ENCODE peak calls at places on chromosome 12, in five cellular contexts. P, B, A, V and X are unnamed samples.
A peak's percentile ranks its signal among the peaks of the same experiment; 100 is the strongest.

GRCh38 chr12:77894548-77894947 is 63.9 kb downstream of the NAV3 start:
- DNase-seq in P (no peak), V (no peak), A (no peak), B (no peak), X (no peak)

GRCh38 chr12:110546339-110546738 is 36.8 kb downstream of the PPTC7 start:
- DNase-seq in P (no peak), V (no peak), B (no peak), A (no peak), X (peak; percentile 72)

GRCh38 chr12:121376754-121377697 is 22.9 kb upstream of the RNF34 start:
- DNase-seq in P (no peak), B (no peak), A (no peak), V (no peak), X (no peak)

GRCh38 chr12:110304061-110304551 is 23.1 kb downstream of the ATP2A2 start:
- DNase-seq in P (no peak), A (no peak), B (no peak), V (no peak), X (no peak)

GRCh38 chr12:4450551-4451112 is 5.0 kb upstream of the FGF6 start:
- DNase-seq in A (no peak), P (peak; percentile 34), V (peak; percentile 31), B (no peak), X (peak; percentile 46)

GRCh38 chr12:6424848-6425247 is 19.9 kb upstream of the CD27 start:
- DNase-seq in A (no peak), P (no peak), V (no peak), B (no peak), X (no peak)

GRCh38 chr12:42326466-42327226 is 679 bp downstream of the PPHLN1 start:
- DNase-seq in V (no peak), B (no peak), P (peak; percentile 12), A (peak; percentile 9), X (peak; percentile 77)

GRCh38 chr12:4421590-4422031 is 24.0 kb downstream of the FGF6 start:
- DNase-seq in V (no peak), A (no peak), B (no peak), P (peak; percentile 80), X (peak; percentile 88)

GRCh38 chr12:49636979-49637378 is 13.6 kb downstream of the PRPF40B start:
- DNase-seq in B (peak; percentile 46), A (peak; percentile 52), V (peak; percentile 63), P (peak; percentile 67), X (peak; percentile 97)

GRCh38 chr12:19312637-19313036 is 126.7 kb upstream of the AEBP2 start:
- DNase-seq in P (no peak), A (no peak), B (no peak), V (no peak), X (no peak)

GRCh38 chr12:116892318-116892717 is 11.1 kb upstream of the HRK start:
- DNase-seq in P (no peak), A (no peak), V (no peak), B (no peak), X (no peak)

GRCh38 chr12:49276304-49277290 is 11.7 kb downstream of the TUBA1C start:
- DNase-seq in P (no peak), A (no peak), V (no peak), B (no peak), X (no peak)

GRCh38 chr12:124386059-124386458 is 91.2 kb downstream of the RFLNA start:
- DNase-seq in A (no peak), P (no peak), V (peak; percentile 85), B (no peak), X (peak; percentile 83)

DNA sequence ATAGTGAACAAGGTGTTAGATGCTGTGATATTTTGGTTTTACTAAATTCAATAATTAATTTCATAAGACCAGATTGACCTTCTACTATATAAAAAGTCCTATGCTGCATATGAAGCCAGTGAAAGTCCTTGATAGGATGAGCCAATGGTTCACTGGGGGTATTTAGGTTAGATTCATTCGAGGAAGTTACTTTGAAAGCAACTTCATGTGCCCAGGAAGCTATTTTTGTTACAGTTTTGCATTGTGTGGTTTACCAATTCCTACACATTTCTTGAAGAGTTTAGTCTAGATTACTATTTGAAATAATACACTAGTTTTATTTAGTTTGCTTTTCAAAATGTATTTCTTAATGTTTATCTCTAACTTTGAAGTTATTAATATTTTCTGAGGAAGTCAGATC is 58.5 kb upstream of the RMST start:
- DNase-seq in A (no peak), B (no peak), V (no peak), P (no peak), X (no peak)
- H3K4me3 ChIP-seq in A (no peak overlapping the region), B (no peak overlapping the region), V (no peak overlapping the region), P (no peak overlapping the region), X (no peak overlapping the region)

DNA sequence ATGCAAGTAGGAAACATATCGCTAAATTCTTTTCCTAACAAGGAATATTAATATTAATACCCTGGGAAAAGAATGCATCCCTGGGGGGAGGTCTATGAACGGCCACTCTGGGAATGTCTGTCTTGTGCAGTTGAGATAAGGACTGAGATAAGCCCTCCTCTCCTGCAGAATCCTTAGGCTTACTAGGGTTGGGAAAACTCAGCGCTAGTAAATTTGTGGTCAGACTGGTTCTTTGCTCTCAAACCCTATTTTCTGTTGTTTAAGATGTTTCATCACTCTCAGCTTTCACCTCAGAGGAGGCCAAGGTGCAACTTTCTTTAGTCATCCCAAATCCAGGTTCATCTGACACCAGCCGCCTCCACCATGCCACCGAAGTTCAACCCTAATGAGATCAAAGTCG is 11.2 kb upstream of the RESF1 start:
- DNase-seq in B (no peak), P (no peak), V (no peak), A (no peak), X (no peak)
- H3K9me3 ChIP-seq in B (no peaks in the 10 kb centered on the region), P (no peaks in the 10 kb centered on the region), V (peaks cover 10% of the 10 kb centered on the region), A (peaks cover 7% of the 10 kb centered on the region), X (no peaks in the 10 kb centered on the region)

DNA sequence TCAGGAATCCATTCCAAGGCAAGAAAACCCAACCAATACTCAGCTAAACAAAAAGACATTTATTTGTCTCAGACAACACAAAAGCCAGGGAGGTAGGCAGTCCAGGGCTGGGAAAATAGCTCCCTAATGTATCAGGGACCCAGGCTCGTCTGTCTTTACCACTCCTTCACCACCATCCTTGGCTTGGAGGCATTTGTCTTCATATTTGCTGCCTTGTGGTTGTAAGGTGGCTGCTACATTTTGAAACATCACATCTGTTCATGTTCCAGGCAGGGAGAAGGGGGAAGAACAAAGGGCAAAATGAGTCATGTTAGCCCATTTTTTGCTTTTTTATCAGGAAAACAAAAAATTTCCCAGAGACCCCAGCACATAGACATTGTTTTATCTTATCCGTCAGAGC is 44.8 kb upstream of the PCED1B start:
- DNase-seq in B (no peak), V (no peak), A (no peak), P (no peak), X (no peak)
- H3K4me3 ChIP-seq in B (no peak overlapping the region), V (no peak overlapping the region), A (no peak overlapping the region), P (no peak overlapping the region), X (no peak overlapping the region)

GRCh38 chr12:83462419-83462818 is 775.7 kb downstream of the TMTC2 start:
- DNase-seq in B (no peak), P (no peak), V (no peak), A (no peak), X (no peak)

GRCh38 chr12:83470749-83471148 is 784.0 kb downstream of the TMTC2 start:
- DNase-seq in A (no peak), V (no peak), B (no peak), P (no peak), X (no peak)

GRCh38 chr12:83468988-83469908 is 782.5 kb downstream of the TMTC2 start:
- DNase-seq in V (no peak), P (no peak), B (no peak), A (no peak), X (no peak)

GRCh38 chr12:83461326-83461985 is 774.8 kb downstream of the TMTC2 start:
- DNase-seq in P (no peak), B (no peak), A (no peak), V (no peak), X (no peak)

DNA sequence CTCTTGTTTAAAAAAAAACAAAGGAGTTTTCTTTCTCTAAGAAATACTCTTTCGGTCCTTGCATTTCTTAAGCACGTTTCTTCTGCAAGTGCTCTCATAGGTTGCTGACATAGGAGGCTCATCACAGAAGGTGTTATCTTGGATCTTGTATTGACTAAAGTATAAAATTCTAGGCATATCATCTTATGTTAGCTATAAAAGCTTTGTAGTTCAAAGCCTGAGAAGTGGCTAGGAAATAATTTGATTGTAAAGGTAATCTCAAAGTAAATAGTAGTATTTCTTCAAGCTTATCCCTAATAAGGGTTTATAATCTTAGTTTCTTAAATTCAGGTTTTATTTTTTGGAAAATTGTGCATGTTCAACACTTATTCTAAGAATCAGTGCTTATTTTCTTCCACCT is 778.9 kb downstream of the TMTC2 start:
- DNase-seq in V (no peak), P (no peak), B (no peak), A (no peak), X (no peak)
- H3K9me3 ChIP-seq in V (no peaks in the 10 kb centered on the region), P (no peaks in the 10 kb centered on the region), B (no peaks in the 10 kb centered on the region), A (no peaks in the 10 kb centered on the region), X (no peaks in the 10 kb centered on the region)

DNA sequence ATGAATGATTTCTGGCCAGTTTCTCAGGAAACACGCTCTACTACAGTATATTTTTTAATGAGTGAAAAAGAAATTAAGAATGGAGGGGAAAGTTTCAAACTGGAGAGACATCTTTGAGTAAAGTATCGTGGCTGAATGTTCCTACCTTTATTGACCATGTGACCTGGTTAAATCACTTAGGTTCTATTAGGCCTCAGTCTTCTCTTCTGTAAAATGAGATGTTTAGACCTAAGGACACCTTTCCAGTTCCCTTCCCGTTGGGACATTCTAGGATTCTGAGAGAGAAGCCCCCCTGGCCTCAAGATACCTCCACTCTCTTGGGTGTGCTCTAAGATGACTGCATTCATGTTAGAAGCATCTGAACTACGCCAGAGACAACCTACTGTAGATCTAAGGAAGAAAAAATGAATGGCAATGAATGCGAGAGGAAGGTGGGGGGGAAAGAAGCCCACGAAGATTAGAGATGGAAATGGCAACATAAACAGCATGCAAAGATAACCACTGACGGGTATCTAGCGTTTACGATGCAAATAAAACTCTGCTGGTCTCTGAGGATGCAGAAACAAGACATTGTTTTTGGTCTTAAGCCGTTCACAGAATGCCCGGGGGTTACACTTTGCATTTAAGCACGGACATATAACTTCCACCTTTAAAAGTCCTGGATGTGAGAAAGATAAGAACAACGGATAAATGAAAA is 632 bp upstream of the CPSF6 start:
- DNase-seq in A (no peak), P (no peak), B (no peak), V (no peak), X (no peak)
- H3K4me3 ChIP-seq in A (peak overlapping the region; percentile 100), P (peak overlapping the region; percentile 86), B (peak overlapping the region; percentile 82), V (peak overlapping the region; percentile 99), X (peak overlapping the region; percentile 92)

GRCh38 chr12:132966676-132967415 is 10.7 kb upstream of the ZNF605 start:
- DNase-seq in V (no peak), B (no peak), P (no peak), A (no peak), X (no peak)

GRCh38 chr12:132967736-132968135 is 11.6 kb upstream of the ZNF605 start:
- DNase-seq in A (no peak), P (no peak), B (no peak), V (no peak), X (peak; percentile 14)

DNA sequence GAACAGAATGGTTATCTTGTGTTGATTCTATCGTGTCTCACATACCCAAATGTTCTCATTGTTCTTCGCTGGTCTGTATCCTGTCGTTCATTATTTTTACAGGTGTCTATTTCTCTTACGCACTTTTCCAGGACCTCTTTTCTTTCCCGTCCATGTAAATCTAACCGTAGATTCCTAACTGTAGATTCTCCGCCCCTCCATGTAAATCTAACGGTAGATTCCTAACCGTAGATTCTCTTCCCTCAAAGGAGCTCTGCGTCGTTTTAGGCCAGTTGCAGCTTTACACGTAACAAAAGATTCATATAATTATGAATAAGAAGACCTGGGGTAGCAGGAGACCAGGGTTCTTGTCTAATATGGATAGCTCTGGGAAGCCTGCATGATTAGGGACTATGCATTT is 9.7 kb upstream of the ZNF605 start:
- DNase-seq in P (no peak), A (no peak), V (no peak), B (no peak), X (no peak)
- H3K9me3 ChIP-seq in P (no peaks in the 10 kb centered on the region), A (peaks cover 14% of the 10 kb centered on the region), V (peaks cover 8% of the 10 kb centered on the region), B (no peaks in the 10 kb centered on the region), X (no peaks in the 10 kb centered on the region)